ENCODE peak calls at places on chromosomes 11 and 22, in four cellular contexts. One of them, this sample, is unnamed. For H3K4me1, the result is how much of the 10 kb centered on the place peaks cover.

GRCh38 chr11:23732026-23732425 is 764.8 kb upstream of the LUZP2 start:
- DNase-seq in stomach: no peak
- DNase-seq in right lobe of liver: no peak
- DNase-seq in sigmoid colon: no peak
- DNase-seq in this sample: no peak

GRCh38 chr11:34599406-34599901 is 21.4 kb upstream of the EHF start:
- DNase-seq in stomach: no peak
- DNase-seq in right lobe of liver: no peak
- DNase-seq in sigmoid colon: no peak
- DNase-seq in this sample: no peak

GRCh38 chr11:3132831-3133455 is 32.2 kb downstream of the OSBPL5 start:
- DNase-seq in right lobe of liver: peak
- DNase-seq in sigmoid colon: peak
- DNase-seq in stomach: no peak
- DNase-seq in this sample: peak

GRCh38 chr11:118415739-118416068 is 14.3 kb downstream of the ATP5MG start:
- DNase-seq in right lobe of liver: peak
- DNase-seq in sigmoid colon: peak
- DNase-seq in stomach: peak
- DNase-seq in this sample: no peak

GRCh38 chr22:44609589-44609988 is 92.4 kb upstream of the PRR5 start:
- DNase-seq in sigmoid colon: no peak
- DNase-seq in stomach: no peak
- DNase-seq in right lobe of liver: no peak
- DNase-seq in this sample: peak

GRCh38 chr11:87870081-87870480 is 305.2 kb downstream of the RAB38 start:
- DNase-seq in sigmoid colon: no peak
- DNase-seq in stomach: no peak
- DNase-seq in right lobe of liver: no peak
- DNase-seq in this sample: no peak

GRCh38 chr11:21893468-21893867 is 299.4 kb upstream of the ANO5 start:
- DNase-seq in right lobe of liver: no peak
- DNase-seq in stomach: no peak
- DNase-seq in sigmoid colon: no peak
- DNase-seq in this sample: no peak

GRCh38 chr11:72781313-72782080 is 12.3 kb downstream of the STARD10 start:
- DNase-seq in stomach: peak
- DNase-seq in right lobe of liver: peak
- DNase-seq in sigmoid colon: no peak
- DNase-seq in this sample: peak

GRCh38 chr11:95705485-95706124 is 84.0 kb downstream of the FAM76B start:
- DNase-seq in sigmoid colon: peak
- DNase-seq in stomach: peak
- DNase-seq in right lobe of liver: peak
- DNase-seq in this sample: peak

GRCh38 chr11:131423715-131424114 is 53.3 kb downstream of the NTM start:
- DNase-seq in sigmoid colon: no peak
- DNase-seq in stomach: no peak
- DNase-seq in right lobe of liver: no peak
- DNase-seq in this sample: no peak

GRCh38 chr22:36823177-36823839 is 6.5 kb upstream of the PVALB start:
- DNase-seq in stomach: no peak
- DNase-seq in sigmoid colon: no peak
- DNase-seq in right lobe of liver: no peak
- DNase-seq in this sample: no peak

GRCh38 chr22:26169312-26170111 is at the start of gene SEZ6L:
- DNase-seq in sigmoid colon: no peak
- DNase-seq in stomach: no peak
- DNase-seq in right lobe of liver: peak
- DNase-seq in this sample: peak

GRCh38 chr11:9955387-9955786 is 291.5 kb downstream of the SWAP70 start:
- DNase-seq in sigmoid colon: no peak
- DNase-seq in stomach: no peak
- DNase-seq in right lobe of liver: no peak
- DNase-seq in this sample: no peak

GRCh38 chr11:1473011-1473628 is 13.5 kb downstream of the MOB2 start:
- DNase-seq in right lobe of liver: peak
- DNase-seq in sigmoid colon: no peak
- DNase-seq in stomach: no peak
- DNase-seq in this sample: no peak

GRCh38 chr11:76669901-76670474 is 559 bp downstream of the LRRC32 start:
- DNase-seq in right lobe of liver: no peak
- DNase-seq in stomach: no peak
- DNase-seq in sigmoid colon: peak
- DNase-seq in this sample: peak

GRCh38 chr11:95918720-95919119 is 5.2 kb downstream of the MTMR2 start:
- DNase-seq in sigmoid colon: no peak
- DNase-seq in stomach: no peak
- DNase-seq in right lobe of liver: no peak
- DNase-seq in this sample: no peak

GRCh38 chr22:48357196-48357595 is 1470.5 kb downstream of the BRD1 start:
- DNase-seq in right lobe of liver: no peak
- DNase-seq in stomach: no peak
- DNase-seq in sigmoid colon: peak
- DNase-seq in this sample: no peak

GRCh38 chr22:37147186-37147990 is 2.3 kb downstream of the IL2RB start:
- DNase-seq in right lobe of liver: peak
- DNase-seq in sigmoid colon: no peak
- DNase-seq in stomach: no peak
- DNase-seq in this sample: peak

GRCh38 chr22:30205281-30206115 is 41.1 kb downstream of the LIF start:
- DNase-seq in sigmoid colon: peak
- DNase-seq in right lobe of liver: peak
- DNase-seq in stomach: peak
- DNase-seq in this sample: no peak

GRCh38 chr11:45060707-45061106 is 85.7 kb upstream of the PRDM11 start:
- DNase-seq in stomach: no peak
- DNase-seq in right lobe of liver: no peak
- DNase-seq in sigmoid colon: no peak
- DNase-seq in this sample: no peak

GRCh38 chr22:39773976-39774539 is 119.5 kb downstream of the ENTHD1 start:
- DNase-seq in right lobe of liver: no peak
- DNase-seq in sigmoid colon: no peak
- DNase-seq in stomach: no peak
- DNase-seq in this sample: no peak

GRCh38 chr22:42007922-42008321 is 9.3 kb downstream of the WBP2NL start:
- DNase-seq in sigmoid colon: no peak
- DNase-seq in stomach: no peak
- DNase-seq in right lobe of liver: no peak
- DNase-seq in this sample: no peak

GRCh38 chr22:44677299-44678244 is 24.4 kb upstream of the PRR5 start:
- DNase-seq in stomach: no peak
- DNase-seq in sigmoid colon: no peak
- DNase-seq in right lobe of liver: no peak
- DNase-seq in this sample: no peak

GRCh38 chr11:128471138-128471661 is 116.2 kb downstream of the ETS1 start:
- DNase-seq in right lobe of liver: peak
- DNase-seq in sigmoid colon: no peak
- DNase-seq in stomach: no peak
- DNase-seq in this sample: no peak

GRCh38 chr11:94084164-94084563 is 44.5 kb upstream of the PANX1 start:
- DNase-seq in sigmoid colon: no peak
- DNase-seq in right lobe of liver: no peak
- DNase-seq in stomach: no peak
- DNase-seq in this sample: no peak

GRCh38 chr11:11735586-11735985 is 106.2 kb upstream of the USP47 start:
- DNase-seq in sigmoid colon: no peak
- DNase-seq in right lobe of liver: no peak
- DNase-seq in stomach: no peak
- DNase-seq in this sample: no peak

GRCh38 chr11:112321521-112322172 is 61.0 kb upstream of the PLET1 start:
- DNase-seq in stomach: peak
- DNase-seq in sigmoid colon: no peak
- DNase-seq in right lobe of liver: peak
- DNase-seq in this sample: peak

GRCh38 chr11:87398913-87399312 is 361.2 kb downstream of the TMEM135 start:
- DNase-seq in stomach: no peak
- DNase-seq in right lobe of liver: no peak
- DNase-seq in sigmoid colon: peak
- DNase-seq in this sample: no peak

GRCh38 chr11:35347921-35348331 is 71.4 kb downstream of the SLC1A2 start:
- DNase-seq in sigmoid colon: no peak
- DNase-seq in right lobe of liver: no peak
- DNase-seq in stomach: no peak
- DNase-seq in this sample: no peak

GRCh38 chr11:101169944-101170343 is 40.3 kb upstream of the PGR start:
- DNase-seq in sigmoid colon: no peak
- DNase-seq in right lobe of liver: no peak
- DNase-seq in stomach: no peak
- DNase-seq in this sample: no peak

GRCh38 chr11:5441414-5441813 is at the start of gene OR51I1:
- DNase-seq in right lobe of liver: no peak
- DNase-seq in sigmoid colon: no peak
- DNase-seq in stomach: no peak
- DNase-seq in this sample: no peak

GRCh38 chr11:45646275-45646970 is 19.0 kb downstream of the CHST1 start:
- DNase-seq in stomach: no peak
- DNase-seq in sigmoid colon: no peak
- DNase-seq in right lobe of liver: no peak
- DNase-seq in this sample: no peak

GRCh38 chr11:60951909-60952741 is at the start of gene SLC15A3:
- DNase-seq in stomach: peak
- DNase-seq in sigmoid colon: peak
- DNase-seq in right lobe of liver: peak
- DNase-seq in this sample: peak

GRCh38 chr11:17528906-17529813 is 15.1 kb downstream of the USH1C start:
- DNase-seq in sigmoid colon: no peak
- DNase-seq in right lobe of liver: no peak
- DNase-seq in stomach: no peak
- DNase-seq in this sample: no peak

GRCh38 chr11:74492974-74493815 is at the start of gene LIPT2:
- DNase-seq in sigmoid colon: peak
- DNase-seq in right lobe of liver: peak
- DNase-seq in stomach: peak
- DNase-seq in this sample: peak

GRCh38 chr11:74485868-74486267 is 7.7 kb downstream of the LIPT2 start:
- DNase-seq in right lobe of liver: no peak
- DNase-seq in stomach: no peak
- DNase-seq in sigmoid colon: no peak
- DNase-seq in this sample: no peak

GRCh38 chr11:74492084-74492483 is 1.4 kb downstream of the LIPT2 start:
- DNase-seq in stomach: no peak
- DNase-seq in sigmoid colon: no peak
- DNase-seq in right lobe of liver: no peak
- DNase-seq in this sample: no peak

GRCh38 chr11:74490945-74491344 is 2.6 kb downstream of the LIPT2 start:
- DNase-seq in sigmoid colon: no peak
- DNase-seq in stomach: no peak
- DNase-seq in right lobe of liver: no peak
- DNase-seq in this sample: no peak

GRCh38 chr11:74487875-74488274 is 5.6 kb downstream of the LIPT2 start:
- DNase-seq in stomach: no peak
- DNase-seq in sigmoid colon: no peak
- DNase-seq in right lobe of liver: no peak
- DNase-seq in this sample: no peak
- TF ChIP-seq CTCF in stomach: no peak
- TF ChIP-seq CTCF in sigmoid colon: no peak
- TF ChIP-seq CTCF in right lobe of liver: peak
- TF ChIP-seq CTCF in this sample: no peak

DNA sequence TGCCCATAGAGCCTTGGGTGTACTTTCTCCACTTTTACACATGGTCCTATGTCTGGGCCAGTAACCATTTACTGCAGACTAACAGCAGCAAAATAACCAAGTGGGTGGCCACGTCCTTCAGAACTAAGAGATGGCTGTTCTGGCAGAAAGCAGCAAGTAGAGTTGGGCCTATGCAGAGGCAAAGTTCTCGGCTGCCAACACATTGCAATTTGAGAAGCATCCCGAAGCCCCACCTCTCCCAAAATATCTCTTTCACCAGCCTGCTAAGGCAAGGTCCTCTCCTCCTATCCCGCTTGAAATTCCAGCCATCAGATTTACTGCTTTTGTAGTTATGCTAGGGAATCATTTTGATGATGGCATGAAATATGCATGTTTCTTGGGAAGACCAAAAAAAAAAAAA is 118.5 kb upstream of the APOA1 start:
- DNase-seq in stomach: no peak
- DNase-seq in right lobe of liver: no peak
- DNase-seq in sigmoid colon: no peak
- DNase-seq in this sample: no peak
- H3K4me1 ChIP-seq in stomach: under half
- H3K4me1 ChIP-seq in right lobe of liver: under half
- H3K4me1 ChIP-seq in sigmoid colon: under half
- H3K4me1 ChIP-seq in this sample: under half

DNA sequence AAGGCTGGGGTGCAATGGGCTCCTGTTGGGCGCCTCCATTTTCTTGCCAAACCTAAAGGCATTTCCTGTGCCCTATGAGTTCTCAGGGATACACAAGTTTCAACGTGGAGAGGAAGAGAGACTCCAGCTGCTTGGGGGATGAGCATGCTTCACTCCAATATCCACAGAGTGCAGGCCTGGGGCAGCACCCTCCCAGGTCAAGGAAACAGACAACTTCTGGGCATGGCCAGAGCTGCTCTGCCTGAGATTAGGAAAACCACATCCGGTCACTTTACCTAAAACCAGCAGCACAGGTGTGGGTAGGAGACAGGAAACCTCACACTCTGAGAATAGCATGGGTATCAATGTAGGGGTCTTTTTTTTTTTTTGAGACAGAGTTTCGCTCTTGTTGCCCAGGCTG is 28.7 kb downstream of the TMEM184B start:
- DNase-seq in sigmoid colon: no peak
- DNase-seq in stomach: no peak
- DNase-seq in right lobe of liver: no peak
- DNase-seq in this sample: no peak
- H3K4me3 ChIP-seq in sigmoid colon: no peak
- H3K4me3 ChIP-seq in stomach: no peak
- H3K4me3 ChIP-seq in right lobe of liver: no peak
- H3K4me3 ChIP-seq in this sample: no peak

GRCh38 chr22:33923033-33923432 is 2.8 kb upstream of the LARGE1 start:
- DNase-seq in right lobe of liver: no peak
- DNase-seq in sigmoid colon: no peak
- DNase-seq in stomach: no peak
- DNase-seq in this sample: no peak
- TF ChIP-seq CTCF in right lobe of liver: no peak
- TF ChIP-seq CTCF in sigmoid colon: no peak
- TF ChIP-seq CTCF in stomach: no peak
- TF ChIP-seq CTCF in this sample: no peak